ENCODE peak calls at places on chromosomes 1 and 21, in four cellular contexts. One of them, this sample, is unnamed.

GRCh38 chr1:81738902-81739301 is 61.8 kb upstream of the ADGRL2 start:
- DNase-seq in GM12878: no peak
- DNase-seq in SK-N-SH: no peak
- DNase-seq in K562: no peak
- DNase-seq in this sample: no peak

GRCh38 chr1:53369761-53370160 is 41.9 kb upstream of the LRP8 start:
- DNase-seq in GM12878: no peak
- DNase-seq in SK-N-SH: no peak
- DNase-seq in K562: no peak
- DNase-seq in this sample: no peak

GRCh38 chr1:245205396-245205795 is 50.6 kb downstream of the KIF26B start:
- DNase-seq in GM12878: no peak
- DNase-seq in SK-N-SH: no peak
- DNase-seq in K562: no peak
- DNase-seq in this sample: no peak

GRCh38 chr1:180185971-180186645 is 31.4 kb downstream of the QSOX1 start:
- DNase-seq in GM12878: no peak
- DNase-seq in SK-N-SH: no peak
- DNase-seq in K562: no peak
- DNase-seq in this sample: no peak

GRCh38 chr21:45550552-45551210 is 8.4 kb upstream of the SLC19A1 start:
- DNase-seq in GM12878: peak
- DNase-seq in SK-N-SH: no peak
- DNase-seq in K562: no peak
- DNase-seq in this sample: peak

GRCh38 chr1:168422203-168422848 is 121.5 kb downstream of the XCL2 start:
- DNase-seq in GM12878: no peak
- DNase-seq in SK-N-SH: no peak
- DNase-seq in K562: no peak
- DNase-seq in this sample: no peak

GRCh38 chr1:107572674-107573205 is 392.2 kb downstream of the VAV3 start:
- DNase-seq in GM12878: no peak
- DNase-seq in SK-N-SH: no peak
- DNase-seq in K562: no peak
- DNase-seq in this sample: no peak

GRCh38 chr1:53545663-53546408 is 86.6 kb downstream of the DMRTB1 start:
- DNase-seq in GM12878: no peak
- DNase-seq in SK-N-SH: peak
- DNase-seq in K562: no peak
- DNase-seq in this sample: no peak

GRCh38 chr1:109980324-109981127 is 4.0 kb upstream of the AHCYL1 start:
- DNase-seq in GM12878: no peak
- DNase-seq in SK-N-SH: peak
- DNase-seq in K562: no peak
- DNase-seq in this sample: no peak

GRCh38 chr1:26279598-26280332 is at the start of gene SH3BGRL3:
- DNase-seq in GM12878: no peak
- DNase-seq in SK-N-SH: peak
- DNase-seq in K562: peak
- DNase-seq in this sample: peak
- TF ChIP-seq GABPA in GM12878: no peak
- TF ChIP-seq GABPA in SK-N-SH: peak
- TF ChIP-seq GABPA in K562: peak
- TF ChIP-seq GABPA in this sample: no peak

DNA sequence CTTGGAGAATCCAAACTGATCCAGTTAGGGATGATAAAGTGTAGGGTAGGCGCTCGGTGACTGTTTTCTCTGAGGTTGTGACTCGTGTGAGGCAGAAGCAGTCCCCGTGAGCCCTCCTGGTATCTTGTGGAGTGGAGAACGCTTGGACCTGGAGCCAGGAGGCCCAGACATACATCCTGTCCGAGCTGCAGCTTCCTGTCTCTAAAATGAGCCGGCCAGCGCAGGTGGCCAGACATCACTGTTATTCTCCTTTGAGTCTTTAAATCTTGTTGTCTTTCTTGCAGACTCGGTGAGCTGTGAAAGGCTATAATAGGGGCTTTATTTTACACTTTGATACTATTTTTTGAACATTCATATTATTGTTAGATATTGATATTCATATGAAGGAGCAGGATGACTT is 12.3 kb downstream of the PCSK9 start:
- DNase-seq in GM12878: no peak
- DNase-seq in SK-N-SH: no peak
- DNase-seq in K562: no peak
- DNase-seq in this sample: no peak
- TF ChIP-seq GABPA in GM12878: no peak
- TF ChIP-seq GABPA in SK-N-SH: no peak
- TF ChIP-seq GABPA in K562: no peak
- TF ChIP-seq GABPA in this sample: no peak

GRCh38 chr1:145688924-145689323 is 18.2 kb downstream of the PDZK1 start:
- DNase-seq in GM12878: no peak
- DNase-seq in SK-N-SH: no peak
- DNase-seq in K562: no peak
- DNase-seq in this sample: no peak

GRCh38 chr1:145692785-145693443 is 14.3 kb downstream of the PDZK1 start:
- DNase-seq in GM12878: no peak
- DNase-seq in SK-N-SH: no peak
- DNase-seq in K562: no peak
- DNase-seq in this sample: no peak

GRCh38 chr1:145688328-145688727 is 18.8 kb downstream of the PDZK1 start:
- DNase-seq in GM12878: no peak
- DNase-seq in SK-N-SH: no peak
- DNase-seq in K562: no peak
- DNase-seq in this sample: no peak

GRCh38 chr1:145689922-145690321 is 17.2 kb downstream of the PDZK1 start:
- DNase-seq in GM12878: no peak
- DNase-seq in SK-N-SH: no peak
- DNase-seq in K562: no peak
- DNase-seq in this sample: no peak

DNA sequence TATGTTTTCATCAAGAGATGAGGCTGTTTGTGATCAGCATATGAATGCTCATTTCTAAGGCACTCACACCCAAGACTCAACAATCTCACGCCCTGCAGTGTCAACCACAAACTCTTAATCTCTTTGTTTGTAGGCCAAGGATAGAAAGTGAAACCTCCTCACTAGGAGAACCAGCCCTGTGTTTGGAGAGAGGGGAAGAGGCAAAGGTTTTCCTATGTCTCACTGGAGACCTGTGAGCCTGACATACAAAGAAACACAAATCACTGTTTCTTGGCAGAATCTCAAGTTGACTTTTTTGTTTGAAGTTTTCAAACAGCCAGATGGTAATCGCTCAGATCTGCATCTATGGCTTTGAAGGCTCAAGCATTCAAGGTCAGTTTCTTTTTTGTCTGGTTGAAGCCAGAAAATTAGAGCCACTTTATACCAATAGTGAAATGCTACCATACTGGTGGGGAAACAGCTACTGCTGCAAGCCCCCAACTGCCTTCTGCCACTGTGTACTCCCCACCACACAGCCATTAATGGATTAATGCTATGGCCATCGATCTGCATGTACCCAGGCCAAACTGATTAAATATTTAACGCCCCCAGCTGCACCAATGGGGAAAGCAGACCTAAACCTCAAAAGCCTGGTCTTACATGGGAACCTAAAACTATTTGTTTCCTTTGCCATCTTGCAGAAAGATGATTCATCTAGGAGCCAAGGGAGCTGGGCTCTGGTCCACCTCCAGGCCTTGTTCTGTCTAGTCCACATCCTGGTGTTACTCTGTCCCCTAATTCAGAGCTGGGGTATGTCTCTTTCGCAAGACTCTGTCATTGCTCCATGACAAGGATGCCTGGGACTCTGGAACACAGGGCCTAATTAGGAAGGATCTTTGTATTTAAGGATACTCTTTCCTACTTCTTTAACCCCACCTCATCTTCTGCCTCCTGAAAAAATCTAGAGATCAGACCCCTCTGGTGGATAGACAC is 16.3 kb downstream of the PDZK1 start:
- DNase-seq in GM12878: peak
- DNase-seq in SK-N-SH: no peak
- DNase-seq in K562: no peak
- DNase-seq in this sample: no peak
- TF ChIP-seq GABPA in GM12878: no peak
- TF ChIP-seq GABPA in SK-N-SH: no peak
- TF ChIP-seq GABPA in K562: no peak
- TF ChIP-seq GABPA in this sample: no peak

DNA sequence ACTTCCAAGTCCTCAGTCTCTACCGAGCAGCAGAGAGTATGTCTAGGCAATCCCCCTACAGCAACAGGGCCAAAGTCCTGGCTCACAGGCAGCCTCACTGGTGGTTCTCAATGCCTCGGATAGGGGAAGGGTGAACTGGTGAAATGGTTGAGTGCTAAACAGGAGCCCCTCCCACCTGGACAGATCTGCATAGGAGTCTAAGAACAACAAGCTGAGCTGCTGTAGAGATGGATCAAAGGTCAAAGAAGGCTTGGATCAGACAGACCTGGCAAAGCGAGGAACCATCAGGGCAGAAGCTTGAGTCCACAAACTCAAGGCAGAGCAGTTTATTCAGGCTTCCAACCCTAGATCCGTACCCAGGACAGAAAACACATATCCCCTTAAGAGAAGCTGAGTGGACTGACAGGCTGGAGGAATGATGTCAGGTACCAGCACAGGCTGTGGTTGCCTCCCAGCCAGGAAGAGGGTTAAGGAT is 31.8 kb downstream of the RABIF start:
- DNase-seq in GM12878: no peak
- DNase-seq in SK-N-SH: no peak
- DNase-seq in K562: no peak
- DNase-seq in this sample: no peak
- TF ChIP-seq GABPA in GM12878: no peak
- TF ChIP-seq GABPA in SK-N-SH: no peak
- TF ChIP-seq GABPA in K562: no peak
- TF ChIP-seq GABPA in this sample: no peak

This sample was measured in HL-60.